ENCODE peak calls at places on chromosomes 2 and 18, in eight cellular contexts. One of them, this sample, is unnamed.

GRCh38 chr2:120395686-120396518 is 50.0 kb downstream of the INHBB start:
- DNase-seq in NCI-H524: peak
- DNase-seq in NAMALWA: no peak
- DNase-seq in GM12891: no peak
- DNase-seq in effector memory CD8-positive, alpha-beta T cell: no peak
- DNase-seq in activated CD8-positive, alpha-beta T cell treated with anti-CD3 and anti-CD28 coated beads for 36 hours: no peak
- DNase-seq in lung: no peak
- DNase-seq in neural crest cell: no peak
- DNase-seq in this sample: no peak

GRCh38 chr2:137947714-137948336 is 16.4 kb upstream of the HNMT start:
- DNase-seq in effector memory CD8-positive, alpha-beta T cell: no peak
- DNase-seq in lung: peak
- DNase-seq in NCI-H524: peak
- DNase-seq in activated CD8-positive, alpha-beta T cell treated with anti-CD3 and anti-CD28 coated beads for 36 hours: peak
- DNase-seq in NAMALWA: peak
- DNase-seq in GM12891: peak
- DNase-seq in neural crest cell: peak
- DNase-seq in this sample: peak

GRCh38 chr18:58525517-58525916 is 103.4 kb downstream of the ALPK2 start:
- DNase-seq in GM12891: no peak
- DNase-seq in effector memory CD8-positive, alpha-beta T cell: no peak
- DNase-seq in NAMALWA: no peak
- DNase-seq in NCI-H524: no peak
- DNase-seq in lung: no peak
- DNase-seq in activated CD8-positive, alpha-beta T cell treated with anti-CD3 and anti-CD28 coated beads for 36 hours: peak
- DNase-seq in neural crest cell: no peak
- DNase-seq in this sample: peak

GRCh38 chr18:61892683-61893303 is at the start of gene RNF152:
- DNase-seq in effector memory CD8-positive, alpha-beta T cell: peak
- DNase-seq in activated CD8-positive, alpha-beta T cell treated with anti-CD3 and anti-CD28 coated beads for 36 hours: peak
- DNase-seq in GM12891: no peak
- DNase-seq in lung: peak
- DNase-seq in NAMALWA: no peak
- DNase-seq in NCI-H524: peak
- DNase-seq in neural crest cell: peak
- DNase-seq in this sample: peak

GRCh38 chr18:51637881-51638280 is 440.4 kb upstream of the MEX3C start:
- DNase-seq in NAMALWA: no peak
- DNase-seq in NCI-H524: no peak
- DNase-seq in effector memory CD8-positive, alpha-beta T cell: no peak
- DNase-seq in GM12891: no peak
- DNase-seq in activated CD8-positive, alpha-beta T cell treated with anti-CD3 and anti-CD28 coated beads for 36 hours: no peak
- DNase-seq in lung: no peak
- DNase-seq in neural crest cell: no peak
- DNase-seq in this sample: no peak

GRCh38 chr2:4353668-4354067 is 650.3 kb downstream of the DCDC2C start:
- DNase-seq in effector memory CD8-positive, alpha-beta T cell: no peak
- DNase-seq in GM12891: no peak
- DNase-seq in lung: no peak
- DNase-seq in NCI-H524: no peak
- DNase-seq in NAMALWA: no peak
- DNase-seq in activated CD8-positive, alpha-beta T cell treated with anti-CD3 and anti-CD28 coated beads for 36 hours: no peak
- DNase-seq in neural crest cell: no peak
- DNase-seq in this sample: no peak

GRCh38 chr2:127181851-127182250 is 38.2 kb downstream of the CYP27C1 start:
- DNase-seq in lung: no peak
- DNase-seq in neural crest cell: no peak
- DNase-seq in activated CD8-positive, alpha-beta T cell treated with anti-CD3 and anti-CD28 coated beads for 36 hours: no peak
- DNase-seq in NCI-H524: no peak
- DNase-seq in effector memory CD8-positive, alpha-beta T cell: no peak
- DNase-seq in NAMALWA: no peak
- DNase-seq in GM12891: no peak
- DNase-seq in this sample: no peak

GRCh38 chr18:56815926-56816325 is 164.8 kb downstream of the WDR7 start:
- DNase-seq in lung: no peak
- DNase-seq in NAMALWA: no peak
- DNase-seq in GM12891: no peak
- DNase-seq in neural crest cell: no peak
- DNase-seq in effector memory CD8-positive, alpha-beta T cell: no peak
- DNase-seq in activated CD8-positive, alpha-beta T cell treated with anti-CD3 and anti-CD28 coated beads for 36 hours: no peak
- DNase-seq in NCI-H524: no peak
- DNase-seq in this sample: no peak

GRCh38 chr2:115654362-115654761 is 1211.9 kb downstream of the DPP10 start:
- DNase-seq in NAMALWA: no peak
- DNase-seq in activated CD8-positive, alpha-beta T cell treated with anti-CD3 and anti-CD28 coated beads for 36 hours: no peak
- DNase-seq in GM12891: no peak
- DNase-seq in neural crest cell: no peak
- DNase-seq in effector memory CD8-positive, alpha-beta T cell: no peak
- DNase-seq in lung: no peak
- DNase-seq in NCI-H524: no peak
- DNase-seq in this sample: no peak

GRCh38 chr18:63074987-63075404 is 244.6 kb downstream of the BCL2 start:
- DNase-seq in effector memory CD8-positive, alpha-beta T cell: peak
- DNase-seq in NAMALWA: peak
- DNase-seq in GM12891: peak
- DNase-seq in neural crest cell: peak
- DNase-seq in lung: peak
- DNase-seq in activated CD8-positive, alpha-beta T cell treated with anti-CD3 and anti-CD28 coated beads for 36 hours: peak
- DNase-seq in NCI-H524: peak
- DNase-seq in this sample: no peak

GRCh38 chr18:74546751-74547530 is 12.6 kb downstream of the CNDP1 start:
- DNase-seq in neural crest cell: no peak
- DNase-seq in lung: no peak
- DNase-seq in GM12891: no peak
- DNase-seq in activated CD8-positive, alpha-beta T cell treated with anti-CD3 and anti-CD28 coated beads for 36 hours: no peak
- DNase-seq in effector memory CD8-positive, alpha-beta T cell: no peak
- DNase-seq in NAMALWA: no peak
- DNase-seq in NCI-H524: no peak
- DNase-seq in this sample: peak

GRCh38 chr2:121303531-121304263 is 18.7 kb upstream of the TFCP2L1 start:
- DNase-seq in neural crest cell: no peak
- DNase-seq in NAMALWA: no peak
- DNase-seq in lung: no peak
- DNase-seq in GM12891: no peak
- DNase-seq in activated CD8-positive, alpha-beta T cell treated with anti-CD3 and anti-CD28 coated beads for 36 hours: no peak
- DNase-seq in effector memory CD8-positive, alpha-beta T cell: no peak
- DNase-seq in NCI-H524: no peak
- DNase-seq in this sample: no peak

GRCh38 chr2:203817147-203817546 is 50.4 kb upstream of the CTLA4 start:
- DNase-seq in activated CD8-positive, alpha-beta T cell treated with anti-CD3 and anti-CD28 coated beads for 36 hours: no peak
- DNase-seq in lung: no peak
- DNase-seq in neural crest cell: no peak
- DNase-seq in NCI-H524: no peak
- DNase-seq in effector memory CD8-positive, alpha-beta T cell: no peak
- DNase-seq in GM12891: no peak
- DNase-seq in NAMALWA: no peak
- DNase-seq in this sample: no peak

GRCh38 chr2:204842731-204843490 is 297.6 kb downstream of the PARD3B start:
- DNase-seq in activated CD8-positive, alpha-beta T cell treated with anti-CD3 and anti-CD28 coated beads for 36 hours: peak
- DNase-seq in NAMALWA: no peak
- DNase-seq in NCI-H524: no peak
- DNase-seq in lung: no peak
- DNase-seq in GM12891: no peak
- DNase-seq in effector memory CD8-positive, alpha-beta T cell: no peak
- DNase-seq in neural crest cell: no peak
- DNase-seq in this sample: no peak

GRCh38 chr2:31533036-31533435 is 47.7 kb downstream of the SRD5A2 start:
- DNase-seq in effector memory CD8-positive, alpha-beta T cell: no peak
- DNase-seq in NCI-H524: no peak
- DNase-seq in activated CD8-positive, alpha-beta T cell treated with anti-CD3 and anti-CD28 coated beads for 36 hours: no peak
- DNase-seq in GM12891: no peak
- DNase-seq in neural crest cell: no peak
- DNase-seq in NAMALWA: no peak
- DNase-seq in lung: no peak
- DNase-seq in this sample: no peak

GRCh38 chr2:3712841-3713503 is 9.6 kb downstream of the DCDC2C start:
- DNase-seq in lung: no peak
- DNase-seq in effector memory CD8-positive, alpha-beta T cell: no peak
- DNase-seq in NAMALWA: no peak
- DNase-seq in neural crest cell: no peak
- DNase-seq in GM12891: no peak
- DNase-seq in NCI-H524: no peak
- DNase-seq in activated CD8-positive, alpha-beta T cell treated with anti-CD3 and anti-CD28 coated beads for 36 hours: no peak
- DNase-seq in this sample: no peak

GRCh38 chr2:60152226-60152833 is 401.1 kb downstream of the BCL11A start:
- DNase-seq in NCI-H524: peak
- DNase-seq in NAMALWA: peak
- DNase-seq in GM12891: no peak
- DNase-seq in effector memory CD8-positive, alpha-beta T cell: no peak
- DNase-seq in activated CD8-positive, alpha-beta T cell treated with anti-CD3 and anti-CD28 coated beads for 36 hours: no peak
- DNase-seq in neural crest cell: peak
- DNase-seq in lung: no peak
- DNase-seq in this sample: peak

GRCh38 chr18:79588636-79589481 is 90.7 kb upstream of the CTDP1 start:
- DNase-seq in activated CD8-positive, alpha-beta T cell treated with anti-CD3 and anti-CD28 coated beads for 36 hours: no peak
- DNase-seq in lung: peak
- DNase-seq in effector memory CD8-positive, alpha-beta T cell: no peak
- DNase-seq in NAMALWA: no peak
- DNase-seq in NCI-H524: no peak
- DNase-seq in neural crest cell: no peak
- DNase-seq in GM12891: no peak
- DNase-seq in this sample: no peak

GRCh38 chr2:176088048-176088936 is 4.2 kb upstream of the HOXD13 start:
- DNase-seq in neural crest cell: peak
- DNase-seq in lung: no peak
- DNase-seq in NAMALWA: peak
- DNase-seq in effector memory CD8-positive, alpha-beta T cell: no peak
- DNase-seq in GM12891: peak
- DNase-seq in activated CD8-positive, alpha-beta T cell treated with anti-CD3 and anti-CD28 coated beads for 36 hours: no peak
- DNase-seq in NCI-H524: peak
- DNase-seq in this sample: peak

GRCh38 chr18:12883003-12883683 is 894 bp downstream of the PTPN2 start:
- DNase-seq in neural crest cell: no peak
- DNase-seq in NCI-H524: no peak
- DNase-seq in activated CD8-positive, alpha-beta T cell treated with anti-CD3 and anti-CD28 coated beads for 36 hours: peak
- DNase-seq in GM12891: no peak
- DNase-seq in lung: no peak
- DNase-seq in effector memory CD8-positive, alpha-beta T cell: no peak
- DNase-seq in NAMALWA: peak
- DNase-seq in this sample: no peak

GRCh38 chr2:199602271-199602895 is 144.6 kb upstream of the SATB2 start:
- DNase-seq in NCI-H524: peak
- DNase-seq in effector memory CD8-positive, alpha-beta T cell: no peak
- DNase-seq in GM12891: no peak
- DNase-seq in neural crest cell: no peak
- DNase-seq in activated CD8-positive, alpha-beta T cell treated with anti-CD3 and anti-CD28 coated beads for 36 hours: peak
- DNase-seq in lung: no peak
- DNase-seq in NAMALWA: peak
- DNase-seq in this sample: no peak

GRCh38 chr2:170779304-170779703 is 9.1 kb downstream of the ERICH2 start:
- DNase-seq in NAMALWA: no peak
- DNase-seq in GM12891: no peak
- DNase-seq in NCI-H524: no peak
- DNase-seq in activated CD8-positive, alpha-beta T cell treated with anti-CD3 and anti-CD28 coated beads for 36 hours: no peak
- DNase-seq in effector memory CD8-positive, alpha-beta T cell: no peak
- DNase-seq in lung: no peak
- DNase-seq in neural crest cell: no peak
- DNase-seq in this sample: no peak

GRCh38 chr2:80185091-80185490 is 119.5 kb downstream of the LRRTM1 start:
- DNase-seq in NAMALWA: no peak
- DNase-seq in lung: no peak
- DNase-seq in GM12891: no peak
- DNase-seq in activated CD8-positive, alpha-beta T cell treated with anti-CD3 and anti-CD28 coated beads for 36 hours: no peak
- DNase-seq in effector memory CD8-positive, alpha-beta T cell: no peak
- DNase-seq in NCI-H524: no peak
- DNase-seq in neural crest cell: no peak
- DNase-seq in this sample: no peak

GRCh38 chr2:190718652-190719526 is 70.0 kb downstream of the NAB1 start:
- DNase-seq in activated CD8-positive, alpha-beta T cell treated with anti-CD3 and anti-CD28 coated beads for 36 hours: peak
- DNase-seq in NCI-H524: peak
- DNase-seq in effector memory CD8-positive, alpha-beta T cell: no peak
- DNase-seq in NAMALWA: no peak
- DNase-seq in lung: peak
- DNase-seq in GM12891: peak
- DNase-seq in neural crest cell: no peak
- DNase-seq in this sample: peak

GRCh38 chr2:172901913-172902312 is 166.3 kb downstream of the RAPGEF4 start:
- DNase-seq in activated CD8-positive, alpha-beta T cell treated with anti-CD3 and anti-CD28 coated beads for 36 hours: no peak
- DNase-seq in GM12891: no peak
- DNase-seq in neural crest cell: no peak
- DNase-seq in NCI-H524: no peak
- DNase-seq in effector memory CD8-positive, alpha-beta T cell: no peak
- DNase-seq in NAMALWA: no peak
- DNase-seq in lung: no peak
- DNase-seq in this sample: no peak

GRCh38 chr18:49276680-49277079 is 183.8 kb downstream of the DYM start:
- DNase-seq in neural crest cell: no peak
- DNase-seq in NCI-H524: no peak
- DNase-seq in NAMALWA: no peak
- DNase-seq in lung: no peak
- DNase-seq in GM12891: no peak
- DNase-seq in effector memory CD8-positive, alpha-beta T cell: no peak
- DNase-seq in activated CD8-positive, alpha-beta T cell treated with anti-CD3 and anti-CD28 coated beads for 36 hours: no peak
- DNase-seq in this sample: no peak

GRCh38 chr2:240922234-240922981 is 16.3 kb downstream of the CROCC2 start:
- DNase-seq in NCI-H524: no peak
- DNase-seq in activated CD8-positive, alpha-beta T cell treated with anti-CD3 and anti-CD28 coated beads for 36 hours: no peak
- DNase-seq in neural crest cell: no peak
- DNase-seq in GM12891: no peak
- DNase-seq in lung: no peak
- DNase-seq in NAMALWA: no peak
- DNase-seq in effector memory CD8-positive, alpha-beta T cell: no peak
- DNase-seq in this sample: no peak

GRCh38 chr18:3593381-3593903 is 143.5 kb downstream of the TGIF1 start:
- DNase-seq in NCI-H524: no peak
- DNase-seq in GM12891: no peak
- DNase-seq in activated CD8-positive, alpha-beta T cell treated with anti-CD3 and anti-CD28 coated beads for 36 hours: no peak
- DNase-seq in NAMALWA: no peak
- DNase-seq in lung: no peak
- DNase-seq in neural crest cell: peak
- DNase-seq in effector memory CD8-positive, alpha-beta T cell: no peak
- DNase-seq in this sample: no peak

GRCh38 chr2:226095058-226095457 is 695.5 kb downstream of the NYAP2 start:
- DNase-seq in NCI-H524: no peak
- DNase-seq in GM12891: no peak
- DNase-seq in activated CD8-positive, alpha-beta T cell treated with anti-CD3 and anti-CD28 coated beads for 36 hours: no peak
- DNase-seq in neural crest cell: no peak
- DNase-seq in lung: no peak
- DNase-seq in effector memory CD8-positive, alpha-beta T cell: no peak
- DNase-seq in NAMALWA: no peak
- DNase-seq in this sample: no peak

GRCh38 chr2:157989227-157989626 is 112.4 kb upstream of the UPP2 start:
- DNase-seq in neural crest cell: no peak
- DNase-seq in effector memory CD8-positive, alpha-beta T cell: no peak
- DNase-seq in GM12891: no peak
- DNase-seq in NCI-H524: peak
- DNase-seq in NAMALWA: no peak
- DNase-seq in activated CD8-positive, alpha-beta T cell treated with anti-CD3 and anti-CD28 coated beads for 36 hours: no peak
- DNase-seq in lung: no peak
- DNase-seq in this sample: no peak

GRCh38 chr2:226652388-226652787 is 147.2 kb downstream of the IRS1 start:
- DNase-seq in NCI-H524: no peak
- DNase-seq in lung: no peak
- DNase-seq in neural crest cell: no peak
- DNase-seq in effector memory CD8-positive, alpha-beta T cell: no peak
- DNase-seq in GM12891: no peak
- DNase-seq in activated CD8-positive, alpha-beta T cell treated with anti-CD3 and anti-CD28 coated beads for 36 hours: no peak
- DNase-seq in NAMALWA: no peak
- DNase-seq in this sample: peak

GRCh38 chr18:79712206-79712857 is 32.7 kb downstream of the CTDP1 start:
- DNase-seq in GM12891: no peak
- DNase-seq in lung: no peak
- DNase-seq in NCI-H524: no peak
- DNase-seq in neural crest cell: no peak
- DNase-seq in NAMALWA: no peak
- DNase-seq in effector memory CD8-positive, alpha-beta T cell: no peak
- DNase-seq in activated CD8-positive, alpha-beta T cell treated with anti-CD3 and anti-CD28 coated beads for 36 hours: no peak
- DNase-seq in this sample: no peak

GRCh38 chr2:160301420-160301819 is 101.3 kb upstream of the ITGB6 start:
- DNase-seq in GM12891: no peak
- DNase-seq in NAMALWA: no peak
- DNase-seq in lung: no peak
- DNase-seq in neural crest cell: no peak
- DNase-seq in NCI-H524: no peak
- DNase-seq in effector memory CD8-positive, alpha-beta T cell: peak
- DNase-seq in activated CD8-positive, alpha-beta T cell treated with anti-CD3 and anti-CD28 coated beads for 36 hours: peak
- DNase-seq in this sample: no peak

This sample was measured in GM12865.